ENCODE peak calls at places on chromosomes 4 and X, in nine cellular contexts. I is CD8-positive, alpha-beta T cell; Y is progenitor cell of endocrine pancreas; F is SW 1271; Q is stimulated activated CD4-positive, alpha-beta T cell treated with anti-CD3 and anti-CD28 coated beads, Interleukin-2, amount 100 ng/mL, for 48 hours; E is nucleus accumbens; N is endothelial cell; L is tibial artery; S is GM23338. U is an unnamed sample.
A peak's percentile ranks its signal among the peaks of the same experiment; 100 is the strongest.

GRCh38 chrX:1941291-1941690 is 326.4 kb downstream of the ASMT start:
- DNase-seq in E (no peak), N (no peak), F (no peak), L (no peak), S (no peak), Y (no peak), Q (no peak), I (no peak), U (no peak)

GRCh38 chrX:40727093-40727492 is 8.2 kb downstream of the MED14 start:
- DNase-seq in Q (no peak), N (no peak), Y (no peak), I (no peak), E (no peak), S (no peak), L (no peak), F (no peak), U (no peak)

GRCh38 chr4:114225462-114225861 is 246.0 kb upstream of the ARSJ start:
- DNase-seq in L (no peak), F (no peak), I (no peak), Q (no peak), Y (no peak), S (no peak), E (no peak), N (no peak), U (no peak)

GRCh38 chr4:55851885-55852284 is 1.6 kb upstream of the EXOC1 start:
- DNase-seq in S (no peak), Q (no peak), F (no peak), E (no peak), N (no peak), L (no peak), I (no peak), Y (no peak), U (no peak)

GRCh38 chr4:13881880-13882279 is 254.4 kb upstream of the BOD1L1 start:
- DNase-seq in L (no peak), Q (no peak), N (no peak), F (peak; percentile 6), S (no peak), E (no peak), Y (no peak), I (no peak), U (no peak)

GRCh38 chrX:10199212-10199611 is 42.4 kb downstream of the CLCN4 start:
- DNase-seq in E (no peak), S (no peak), I (no peak), L (peak; percentile 69), N (no peak), F (no peak), Q (no peak), Y (no peak), U (no peak)

GRCh38 chr4:181475781-181476180 is 767.4 kb upstream of the TENM3 start:
- DNase-seq in Q (no peak), N (no peak), E (no peak), S (peak; percentile 41), L (no peak), Y (no peak), F (no peak), I (no peak), U (no peak)

GRCh38 chr4:48862661-48863060 is 31.8 kb downstream of the OCIAD1 start:
- DNase-seq in L (no peak), Y (no peak), S (no peak), I (no peak), E (no peak), N (no peak), F (no peak), Q (no peak), U (no peak)

GRCh38 chr4:109052699-109053656 is 249.5 kb downstream of the COL25A1 start:
- DNase-seq in I (no peak), Y (no peak), F (no peak), L (no peak), E (no peak), N (no peak), S (no peak), Q (no peak), U (no peak)

GRCh38 chr4:140721088-140721421 is 35.1 kb downstream of the TBC1D9 start:
- DNase-seq in E (no peak), F (no peak), I (no peak), N (no peak), Q (no peak), S (no peak), Y (no peak), L (no peak), U (no peak)

GRCh38 chrX:133448512-133449076 is 33.3 kb upstream of the GPC4 start:
- DNase-seq in I (no peak), S (peak; percentile 22), Q (no peak), Y (no peak), N (no peak), E (no peak), F (no peak), L (no peak), U (no peak)

GRCh38 chr4:185904381-185904780 is 92.4 kb upstream of the SORBS2 start:
- DNase-seq in L (no peak), I (no peak), Q (no peak), S (no peak), F (no peak), E (no peak), N (no peak), Y (no peak), U (no peak)